ENCODE peak calls at places on chromosomes 4 and X, in ten cellular contexts. T, X, W, O, N, P, L, E, K and H are unnamed samples.

GRCh38 chr4:141912831-141913230 is 276.4 kb downstream of the IL15 start:
- DNase-seq in T (no peak), X (no peak), W (no peak), O (no peak), N (no peak), P (no peak), L (no peak), E (no peak), K (no peak), H (no peak)

GRCh38 chr4:94714761-94715160 is 43.0 kb upstream of the BMPR1B start:
- DNase-seq in T (no peak), X (no peak), W (no peak), O (no peak), N (no peak), P (no peak), L (no peak), E (no peak), K (peak), H (no peak)

GRCh38 chr4:15336410-15337184 is 91.2 kb upstream of the C1QTNF7 start:
- DNase-seq in T (no peak), X (no peak), W (peak), O (no peak), N (no peak), P (no peak), L (no peak), E (no peak), K (no peak), H (no peak)

GRCh38 chr4:174714393-174715211 is 114.4 kb downstream of the GLRA3 start:
- DNase-seq in T (no peak), X (peak), W (peak), O (peak), N (no peak), P (no peak), L (peak), E (no peak), K (no peak), H (no peak)

GRCh38 chrX:110755611-110756010 is 40.0 kb downstream of the CHRDL1 start:
- DNase-seq in T (no peak), X (no peak), W (no peak), O (no peak), N (no peak), P (no peak), L (no peak), E (no peak), K (no peak), H (no peak)

GRCh38 chr4:168839758-168840385 is 170.2 kb downstream of the CBR4 start:
- DNase-seq in T (no peak), X (no peak), W (no peak), O (no peak), N (no peak), P (no peak), L (no peak), E (no peak), K (no peak), H (peak)

GRCh38 chr4:15303052-15303641 is 124.7 kb upstream of the C1QTNF7 start:
- DNase-seq in T (no peak), X (no peak), W (peak), O (no peak), N (no peak), P (no peak), L (no peak), E (no peak), K (peak), H (peak)

GRCh38 chrX:153411255-153411987 is at the start of gene ZFP92:
- DNase-seq in T (peak), X (no peak), W (no peak), O (peak), N (peak), P (peak), L (peak), E (no peak), K (no peak), H (no peak)

GRCh38 chr4:177810210-177810609 is 368.0 kb upstream of the AGA start:
- DNase-seq in T (no peak), X (no peak), W (no peak), O (no peak), N (no peak), P (no peak), L (no peak), E (no peak), K (no peak), H (no peak)